ENCODE peak calls at places on chromosomes 13 and 19, in ten cellular contexts. U, V, E, S, H, A, R, I, G and Q are unnamed samples.

GRCh38 chr13:66660013-66660804 is 569.9 kb downstream of the PCDH9 start:
- DNase-seq in U (peak), V (peak), E (no peak), S (peak), H (no peak), A (peak), R (no peak), I (no peak), G (no peak), Q (no peak)

GRCh38 chr19:12749938-12750521 is 1.6 kb upstream of the BEST2 start:
- DNase-seq in U (no peak), V (peak), E (no peak), S (peak), H (no peak), A (peak), R (no peak), I (no peak), G (no peak), Q (no peak)

GRCh38 chr19:41323023-41323422 is 13.1 kb downstream of the CCDC97 start:
- DNase-seq in U (peak), V (peak), E (no peak), S (peak), H (peak), A (no peak), R (no peak), I (no peak), G (no peak), Q (no peak)

GRCh38 chr19:13902993-13903555 is 2.8 kb downstream of the BRME1 start:
- DNase-seq in U (no peak), V (no peak), E (no peak), S (peak), H (no peak), A (no peak), R (no peak), I (peak), G (no peak), Q (no peak)

GRCh38 chr13:23558675-23559536 is 11.3 kb upstream of the TNFRSF19 start:
- DNase-seq in U (peak), V (peak), E (no peak), S (peak), H (peak), A (peak), R (peak), I (no peak), G (peak), Q (peak)

GRCh38 chr13:113945857-113946408 is 27.9 kb downstream of the C13orf46 start:
- DNase-seq in U (no peak), V (no peak), E (no peak), S (no peak), H (peak), A (no peak), R (no peak), I (no peak), G (no peak), Q (no peak)

GRCh38 chr13:36915891-36916640 is 4.0 kb downstream of the SMAD9 start:
- DNase-seq in U (no peak), V (no peak), E (no peak), S (no peak), H (no peak), A (no peak), R (no peak), I (no peak), G (no peak), Q (no peak)

GRCh38 chr13:21673592-21674270 is 2.9 kb downstream of the FGF9 start:
- DNase-seq in U (peak), V (peak), E (peak), S (peak), H (peak), A (peak), R (peak), I (peak), G (peak), Q (no peak)

GRCh38 chr13:71663431-71663830 is 203.6 kb downstream of the DACH1 start:
- DNase-seq in U (no peak), V (peak), E (no peak), S (peak), H (no peak), A (no peak), R (no peak), I (no peak), G (no peak), Q (no peak)

GRCh38 chr19:47176627-47177090 is 46.0 kb downstream of the SAE1 start:
- DNase-seq in U (peak), V (peak), E (no peak), S (peak), H (no peak), A (peak), R (no peak), I (no peak), G (no peak), Q (peak)

DNA sequence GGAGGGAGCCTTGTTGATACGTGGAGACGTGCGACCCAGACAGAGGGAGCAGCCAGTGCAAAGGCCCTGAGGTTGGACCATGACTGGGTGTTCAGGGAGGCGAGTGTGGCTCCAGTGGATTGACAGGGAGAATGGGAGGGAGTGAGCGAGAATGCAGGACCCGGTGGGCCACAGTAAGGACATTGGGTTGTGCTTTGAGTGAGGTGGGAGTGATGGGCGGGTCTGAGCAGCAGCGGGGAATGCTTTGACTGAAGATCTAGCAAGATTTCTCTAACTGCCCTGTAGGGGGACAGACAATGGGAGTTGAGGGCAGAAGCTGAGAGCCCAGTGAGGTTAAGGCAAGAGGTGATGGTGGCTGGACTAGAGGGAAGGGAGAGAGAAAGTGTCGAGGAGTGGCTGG is 7.7 kb upstream of the NANOS2 start:
- DNase-seq in U (no peak), V (no peak), E (no peak), S (peak), H (peak), A (no peak), R (peak), I (no peak), G (no peak), Q (no peak)
- TF ChIP-seq CTCF in U (no peak), V (no peak), E (no peak), S (peak), H (no peak), A (no peak), R (no peak), I (peak), G (no peak), Q (peak)

GRCh38 chr13:61414686-61415664 is 674 bp downstream of the PCDH20 start:
- DNase-seq in U (no peak), V (peak), E (peak), S (peak), H (peak), A (peak), R (no peak), I (no peak), G (peak), Q (no peak)
- H3K4me3 ChIP-seq in U (no peak), V (no peak), E (no peak), S (peak), H (peak), A (peak), R (peak), I (peak), G (peak), Q (no peak)

GRCh38 chr19:5622465-5623396 is at the start of the genes SAFB and SAFB2:
- DNase-seq in U (peak), V (peak), E (peak), S (peak), H (peak), A (peak), R (peak), I (peak), G (peak), Q (peak)
- TF ChIP-seq CTCF in U (no peak), V (no peak), E (no peak), S (no peak), H (no peak), A (no peak), R (no peak), I (no peak), G (no peak), Q (no peak)

DNA sequence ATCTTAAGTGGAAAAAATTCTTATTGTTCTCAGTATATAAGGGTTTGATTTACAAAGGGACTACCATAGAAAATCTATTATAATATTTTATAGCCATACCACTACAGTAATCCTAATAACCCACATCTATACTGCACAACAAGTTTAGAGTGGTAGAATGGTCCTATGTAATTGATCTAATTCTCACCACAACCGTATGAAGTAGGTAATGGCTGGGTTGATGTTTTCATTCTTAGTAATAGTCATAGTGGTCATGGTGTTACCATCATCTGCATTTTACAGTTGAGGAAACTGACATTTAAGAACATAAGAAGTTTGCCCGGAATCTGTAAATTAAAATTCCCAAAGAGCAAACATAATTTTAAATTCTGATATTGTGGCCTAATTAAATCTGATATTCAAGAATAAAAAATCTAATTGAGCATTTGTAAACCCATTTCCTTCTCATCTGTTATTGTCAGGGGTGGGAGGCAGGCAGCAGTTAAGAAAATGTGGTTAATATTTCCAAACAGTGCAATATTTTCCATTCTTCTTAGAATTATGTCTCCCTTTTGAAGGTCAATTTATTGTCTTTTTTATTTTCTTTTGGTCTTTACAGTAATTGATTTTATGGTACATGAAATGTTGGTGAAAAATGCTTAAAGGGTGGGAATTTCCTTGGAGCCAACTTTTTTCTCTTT is 65.6 kb downstream of the DHRS12 start:
- DNase-seq in U (no peak), V (no peak), E (no peak), S (no peak), H (no peak), A (no peak), R (no peak), I (no peak), G (no peak), Q (no peak)
- H3K4me3 ChIP-seq in U (no peak), V (no peak), E (no peak), S (no peak), H (no peak), A (no peak), R (no peak), I (no peak), G (no peak), Q (no peak)